ENCODE peak calls at places on chromosomes 16 and 17, in four cellular contexts. One of them, this sample, is unnamed.

GRCh38 chr17:45115871-45116270 is 16.4 kb downstream of the PLCD3 start:
- DNase-seq in activated CD8-positive, alpha-beta T cell treated with anti-CD3 and anti-CD28 coated beads for 36 hours: no peak
- DNase-seq in AG09319: no peak
- DNase-seq in cardiac muscle cell: no peak
- DNase-seq in this sample: no peak

GRCh38 chr16:56671706-56672105 is 2.1 kb downstream of the MT1H start:
- DNase-seq in activated CD8-positive, alpha-beta T cell treated with anti-CD3 and anti-CD28 coated beads for 36 hours: no peak
- DNase-seq in AG09319: peak; percentile 29
- DNase-seq in cardiac muscle cell: no peak
- DNase-seq in this sample: no peak

GRCh38 chr16:82639666-82640336 is 13.0 kb downstream of the CDH13 start:
- DNase-seq in AG09319: no peak
- DNase-seq in activated CD8-positive, alpha-beta T cell treated with anti-CD3 and anti-CD28 coated beads for 36 hours: peak; percentile 78
- DNase-seq in cardiac muscle cell: peak; percentile 78
- DNase-seq in this sample: peak; percentile 64

GRCh38 chr17:7403043-7403901 is 625 bp downstream of the TMEM256 start:
- DNase-seq in cardiac muscle cell: no peak
- DNase-seq in AG09319: no peak
- DNase-seq in activated CD8-positive, alpha-beta T cell treated with anti-CD3 and anti-CD28 coated beads for 36 hours: peak; percentile 55
- DNase-seq in this sample: no peak

GRCh38 chr16:66469291-66469931 is 42.3 kb downstream of the BEAN1 start:
- DNase-seq in AG09319: no peak
- DNase-seq in activated CD8-positive, alpha-beta T cell treated with anti-CD3 and anti-CD28 coated beads for 36 hours: no peak
- DNase-seq in cardiac muscle cell: no peak
- DNase-seq in this sample: no peak

GRCh38 chr17:69828087-69828486 is 246.9 kb upstream of the KCNJ16 start:
- DNase-seq in AG09319: no peak
- DNase-seq in cardiac muscle cell: peak; percentile 24
- DNase-seq in activated CD8-positive, alpha-beta T cell treated with anti-CD3 and anti-CD28 coated beads for 36 hours: no peak
- DNase-seq in this sample: no peak

GRCh38 chr17:81577278-81578000 is 25.3 kb upstream of the FAAP100 start:
- DNase-seq in AG09319: no peak
- DNase-seq in activated CD8-positive, alpha-beta T cell treated with anti-CD3 and anti-CD28 coated beads for 36 hours: no peak
- DNase-seq in cardiac muscle cell: peak; percentile 56
- DNase-seq in this sample: no peak

GRCh38 chr17:15123593-15124590 is 141.2 kb downstream of the PMP22 start:
- DNase-seq in AG09319: no peak
- DNase-seq in cardiac muscle cell: no peak
- DNase-seq in activated CD8-positive, alpha-beta T cell treated with anti-CD3 and anti-CD28 coated beads for 36 hours: no peak
- DNase-seq in this sample: no peak

GRCh38 chr16:4724661-4725270 is 9.3 kb downstream of the ANKS3 start:
- DNase-seq in activated CD8-positive, alpha-beta T cell treated with anti-CD3 and anti-CD28 coated beads for 36 hours: no peak
- DNase-seq in cardiac muscle cell: no peak
- DNase-seq in AG09319: no peak
- DNase-seq in this sample: no peak

GRCh38 chr16:83762141-83763024 is 45.4 kb upstream of the HSBP1 start:
- DNase-seq in AG09319: no peak
- DNase-seq in activated CD8-positive, alpha-beta T cell treated with anti-CD3 and anti-CD28 coated beads for 36 hours: no peak
- DNase-seq in cardiac muscle cell: no peak
- DNase-seq in this sample: no peak

GRCh38 chr17:43669971-43670644 is 8.4 kb upstream of the MEOX1 start:
- DNase-seq in cardiac muscle cell: no peak
- DNase-seq in AG09319: no peak
- DNase-seq in activated CD8-positive, alpha-beta T cell treated with anti-CD3 and anti-CD28 coated beads for 36 hours: peak; percentile 26
- DNase-seq in this sample: no peak

GRCh38 chr16:69382421-69382820 is 3.4 kb downstream of the TERF2 start:
- DNase-seq in cardiac muscle cell: peak; percentile 31
- DNase-seq in activated CD8-positive, alpha-beta T cell treated with anti-CD3 and anti-CD28 coated beads for 36 hours: peak; percentile 21
- DNase-seq in AG09319: no peak
- DNase-seq in this sample: no peak

GRCh38 chr17:80012751-80013741 is 22.6 kb downstream of the TBC1D16 start:
- DNase-seq in AG09319: no peak
- DNase-seq in cardiac muscle cell: no peak
- DNase-seq in activated CD8-positive, alpha-beta T cell treated with anti-CD3 and anti-CD28 coated beads for 36 hours: no peak
- DNase-seq in this sample: no peak

GRCh38 chr16:4330277-4330882 is 14.5 kb downstream of the GLIS2 start:
- DNase-seq in AG09319: no peak
- DNase-seq in activated CD8-positive, alpha-beta T cell treated with anti-CD3 and anti-CD28 coated beads for 36 hours: peak; percentile 83
- DNase-seq in cardiac muscle cell: peak; percentile 80
- DNase-seq in this sample: peak; percentile 93

GRCh38 chr16:66278604-66279262 is 87.8 kb upstream of the CDH5 start:
- DNase-seq in AG09319: no peak
- DNase-seq in activated CD8-positive, alpha-beta T cell treated with anti-CD3 and anti-CD28 coated beads for 36 hours: no peak
- DNase-seq in cardiac muscle cell: no peak
- DNase-seq in this sample: no peak

GRCh38 chr17:17205368-17206148 is 575 bp downstream of the PLD6 start:
- DNase-seq in activated CD8-positive, alpha-beta T cell treated with anti-CD3 and anti-CD28 coated beads for 36 hours: peak; percentile 86
- DNase-seq in cardiac muscle cell: peak; percentile 27
- DNase-seq in AG09319: no peak
- DNase-seq in this sample: peak; percentile 92

GRCh38 chr16:31253642-31254045 is 6.1 kb upstream of the ITGAM start:
- DNase-seq in activated CD8-positive, alpha-beta T cell treated with anti-CD3 and anti-CD28 coated beads for 36 hours: peak; percentile 69
- DNase-seq in cardiac muscle cell: no peak
- DNase-seq in AG09319: no peak
- DNase-seq in this sample: no peak

GRCh38 chr17:42676424-42677011 is at the start of gene PLEKHH3:
- DNase-seq in cardiac muscle cell: no peak
- DNase-seq in activated CD8-positive, alpha-beta T cell treated with anti-CD3 and anti-CD28 coated beads for 36 hours: no peak
- DNase-seq in AG09319: no peak
- DNase-seq in this sample: no peak

GRCh38 chr16:2734844-2735243 is 14.8 kb upstream of the PRSS27 start:
- DNase-seq in AG09319: no peak
- DNase-seq in activated CD8-positive, alpha-beta T cell treated with anti-CD3 and anti-CD28 coated beads for 36 hours: no peak
- DNase-seq in cardiac muscle cell: no peak
- DNase-seq in this sample: no peak

GRCh38 chr17:65086465-65086864 is 29.9 kb upstream of the GNA13 start:
- DNase-seq in activated CD8-positive, alpha-beta T cell treated with anti-CD3 and anti-CD28 coated beads for 36 hours: no peak
- DNase-seq in cardiac muscle cell: no peak
- DNase-seq in AG09319: no peak
- DNase-seq in this sample: no peak

GRCh38 chr17:44585315-44585714 is 28.0 kb downstream of the FZD2 start:
- DNase-seq in cardiac muscle cell: no peak
- DNase-seq in activated CD8-positive, alpha-beta T cell treated with anti-CD3 and anti-CD28 coated beads for 36 hours: no peak
- DNase-seq in AG09319: no peak
- DNase-seq in this sample: no peak

GRCh38 chr16:80208015-80208414 is 332.8 kb upstream of the DYNLRB2 start:
- DNase-seq in AG09319: no peak
- DNase-seq in activated CD8-positive, alpha-beta T cell treated with anti-CD3 and anti-CD28 coated beads for 36 hours: no peak
- DNase-seq in cardiac muscle cell: no peak
- DNase-seq in this sample: no peak

GRCh38 chr16:347203-347602 is 5.3 kb downstream of the AXIN1 start:
- DNase-seq in AG09319: no peak
- DNase-seq in cardiac muscle cell: no peak
- DNase-seq in activated CD8-positive, alpha-beta T cell treated with anti-CD3 and anti-CD28 coated beads for 36 hours: no peak
- DNase-seq in this sample: no peak

GRCh38 chr17:14299261-14300093 is 1.4 kb upstream of the HS3ST3B1 start:
- DNase-seq in AG09319: no peak
- DNase-seq in activated CD8-positive, alpha-beta T cell treated with anti-CD3 and anti-CD28 coated beads for 36 hours: peak; percentile 61
- DNase-seq in cardiac muscle cell: peak; percentile 75
- DNase-seq in this sample: no peak

GRCh38 chr16:86766700-86767099 is 188.4 kb downstream of the FOXL1 start:
- DNase-seq in cardiac muscle cell: no peak
- DNase-seq in activated CD8-positive, alpha-beta T cell treated with anti-CD3 and anti-CD28 coated beads for 36 hours: no peak
- DNase-seq in AG09319: no peak
- DNase-seq in this sample: no peak

GRCh38 chr16:7716924-7717323 is 384.3 kb downstream of the RBFOX1 start:
- DNase-seq in activated CD8-positive, alpha-beta T cell treated with anti-CD3 and anti-CD28 coated beads for 36 hours: no peak
- DNase-seq in AG09319: no peak
- DNase-seq in cardiac muscle cell: no peak
- DNase-seq in this sample: no peak

GRCh38 chr16:67021321-67021720 is 7.6 kb upstream of the CBFB start:
- DNase-seq in AG09319: no peak
- DNase-seq in cardiac muscle cell: no peak
- DNase-seq in activated CD8-positive, alpha-beta T cell treated with anti-CD3 and anti-CD28 coated beads for 36 hours: no peak
- DNase-seq in this sample: no peak

GRCh38 chr16:57711-58110 is 4.1 kb downstream of the SNRNP25 start:
- DNase-seq in AG09319: no peak
- DNase-seq in activated CD8-positive, alpha-beta T cell treated with anti-CD3 and anti-CD28 coated beads for 36 hours: no peak
- DNase-seq in cardiac muscle cell: no peak
- DNase-seq in this sample: no peak

GRCh38 chr16:28935924-28936783 is 4.4 kb downstream of the CD19 start:
- DNase-seq in AG09319: no peak
- DNase-seq in cardiac muscle cell: peak; percentile 87
- DNase-seq in activated CD8-positive, alpha-beta T cell treated with anti-CD3 and anti-CD28 coated beads for 36 hours: peak; percentile 93
- DNase-seq in this sample: peak; percentile 96

GRCh38 chr16:83813818-83814653 is 6.3 kb downstream of the HSBP1 start:
- DNase-seq in activated CD8-positive, alpha-beta T cell treated with anti-CD3 and anti-CD28 coated beads for 36 hours: no peak
- DNase-seq in cardiac muscle cell: peak; percentile 72
- DNase-seq in AG09319: peak; percentile 54
- DNase-seq in this sample: no peak

DNA sequence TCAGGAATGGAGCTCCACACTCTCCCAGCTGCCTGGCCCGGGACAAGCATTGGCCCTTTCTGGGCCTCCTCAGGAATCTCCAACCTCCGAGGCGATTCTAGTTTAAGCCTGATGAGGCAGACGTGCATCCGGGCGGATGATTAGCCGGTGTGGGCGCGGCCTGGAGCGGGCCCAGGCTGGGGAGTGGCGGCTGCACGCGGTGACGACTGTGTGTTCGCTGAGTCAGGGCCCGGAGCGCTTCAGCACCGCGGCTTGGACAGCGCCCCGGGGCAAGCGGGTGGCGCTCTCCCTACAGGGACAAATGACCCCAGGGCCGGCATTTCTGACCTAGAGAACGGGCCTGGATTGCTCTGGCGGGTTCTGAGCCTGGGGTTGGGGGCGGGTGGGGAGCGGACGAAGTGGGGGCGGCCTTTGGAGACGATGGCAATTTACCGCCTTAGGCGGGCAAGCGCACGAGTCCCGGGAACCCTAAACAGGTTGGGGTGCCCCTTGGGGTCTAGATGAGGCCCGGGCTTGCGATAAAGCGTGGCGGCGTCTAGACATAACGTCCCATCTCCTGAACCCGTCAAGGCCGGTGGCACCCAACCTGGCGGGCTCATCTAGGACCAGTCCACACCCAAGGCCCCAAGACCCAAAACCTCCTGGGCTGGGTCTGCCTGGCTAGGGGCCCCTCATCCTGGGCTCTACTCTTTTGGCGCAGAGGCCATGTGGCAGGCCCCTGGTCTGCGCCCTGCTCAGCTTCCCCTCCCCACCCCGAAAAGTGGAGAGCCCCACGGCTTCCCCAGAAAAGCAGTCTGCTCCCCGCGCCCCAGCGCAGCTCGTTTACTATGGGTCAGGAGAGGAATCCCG is 22.3 kb upstream of the ZNHIT3 start:
- DNase-seq in AG09319: no peak
- DNase-seq in activated CD8-positive, alpha-beta T cell treated with anti-CD3 and anti-CD28 coated beads for 36 hours: peak; percentile 83
- DNase-seq in cardiac muscle cell: peak; percentile 90
- DNase-seq in this sample: peak; percentile 81
- TF ChIP-seq CTCF in AG09319: no peak
- TF ChIP-seq CTCF in activated CD8-positive, alpha-beta T cell treated with anti-CD3 and anti-CD28 coated beads for 36 hours: no peak
- TF ChIP-seq CTCF in cardiac muscle cell: peak; percentile 13
- TF ChIP-seq CTCF in this sample: no peak

GRCh38 chr17:75073618-75074047 is 14.1 kb upstream of the SLC16A5 start:
- DNase-seq in cardiac muscle cell: no peak
- DNase-seq in activated CD8-positive, alpha-beta T cell treated with anti-CD3 and anti-CD28 coated beads for 36 hours: no peak
- DNase-seq in AG09319: no peak
- DNase-seq in this sample: no peak

GRCh38 chr17:75068750-75069149 is 19.0 kb upstream of the SLC16A5 start:
- DNase-seq in activated CD8-positive, alpha-beta T cell treated with anti-CD3 and anti-CD28 coated beads for 36 hours: no peak
- DNase-seq in cardiac muscle cell: no peak
- DNase-seq in AG09319: no peak
- DNase-seq in this sample: no peak

GRCh38 chr17:75067856-75068255 is 19.9 kb upstream of the SLC16A5 start:
- DNase-seq in activated CD8-positive, alpha-beta T cell treated with anti-CD3 and anti-CD28 coated beads for 36 hours: peak; percentile 46
- DNase-seq in AG09319: no peak
- DNase-seq in cardiac muscle cell: no peak
- DNase-seq in this sample: no peak

GRCh38 chr17:75065562-75066151 is 18.6 kb downstream of the KCTD2 start:
- DNase-seq in cardiac muscle cell: no peak
- DNase-seq in activated CD8-positive, alpha-beta T cell treated with anti-CD3 and anti-CD28 coated beads for 36 hours: peak; percentile 30
- DNase-seq in AG09319: no peak
- DNase-seq in this sample: peak; percentile 81

GRCh38 chr17:75069783-75070182 is 18.0 kb upstream of the SLC16A5 start:
- DNase-seq in activated CD8-positive, alpha-beta T cell treated with anti-CD3 and anti-CD28 coated beads for 36 hours: peak; percentile 35
- DNase-seq in cardiac muscle cell: no peak
- DNase-seq in AG09319: no peak
- DNase-seq in this sample: no peak
- TF ChIP-seq CTCF in activated CD8-positive, alpha-beta T cell treated with anti-CD3 and anti-CD28 coated beads for 36 hours: no peak
- TF ChIP-seq CTCF in cardiac muscle cell: no peak
- TF ChIP-seq CTCF in AG09319: peak; percentile 35
- TF ChIP-seq CTCF in this sample: peak; percentile 11

GRCh38 chr17:28747046-28747691 is 3.4 kb downstream of the TRAF4 start:
- DNase-seq in cardiac muscle cell: no peak
- DNase-seq in AG09319: no peak
- DNase-seq in activated CD8-positive, alpha-beta T cell treated with anti-CD3 and anti-CD28 coated beads for 36 hours: no peak
- DNase-seq in this sample: no peak
- TF ChIP-seq CTCF in cardiac muscle cell: no peak
- TF ChIP-seq CTCF in AG09319: no peak
- TF ChIP-seq CTCF in activated CD8-positive, alpha-beta T cell treated with anti-CD3 and anti-CD28 coated beads for 36 hours: no peak
- TF ChIP-seq CTCF in this sample: no peak

GRCh38 chr16:55655709-55656694 is at the start of gene SLC6A2:
- DNase-seq in activated CD8-positive, alpha-beta T cell treated with anti-CD3 and anti-CD28 coated beads for 36 hours: no peak
- DNase-seq in cardiac muscle cell: no peak
- DNase-seq in AG09319: no peak
- DNase-seq in this sample: no peak
- TF ChIP-seq CTCF in activated CD8-positive, alpha-beta T cell treated with anti-CD3 and anti-CD28 coated beads for 36 hours: no peak
- TF ChIP-seq CTCF in cardiac muscle cell: no peak
- TF ChIP-seq CTCF in AG09319: peak; percentile 21
- TF ChIP-seq CTCF in this sample: no peak

GRCh38 chr16:74726736-74727135 is 26.1 kb upstream of the MLKL start:
- DNase-seq in activated CD8-positive, alpha-beta T cell treated with anti-CD3 and anti-CD28 coated beads for 36 hours: peak; percentile 70
- DNase-seq in AG09319: no peak
- DNase-seq in cardiac muscle cell: no peak
- DNase-seq in this sample: no peak
- TF ChIP-seq CTCF in activated CD8-positive, alpha-beta T cell treated with anti-CD3 and anti-CD28 coated beads for 36 hours: peak; percentile 66
- TF ChIP-seq CTCF in AG09319: peak; percentile 18
- TF ChIP-seq CTCF in cardiac muscle cell: peak; percentile 43
- TF ChIP-seq CTCF in this sample: no peak

This sample was measured in GM13976.